ENCODE peak calls at places on chromosomes 4 and X, in six cellular contexts. Z is MM.1S, B is kidney, T is ovary, V is upper lobe of right lung, W is thoracic aorta. Y is an unnamed sample. For H3K36me3, the result is how much of the 10 kb centered on the place peaks cover.

GRCh38 chr4:6466756-6467381 is 5.5 kb downstream of the PPP2R2C start:
- DNase-seq in Z (no peak), B (no peak), T (no peak), V (no peak), W (no peak), Y (no peak)

GRCh38 chr4:73698217-73698616 is 42.2 kb upstream of the CXCL8 start:
- DNase-seq in Z (no peak), B (no peak), T (no peak), V (no peak), W (no peak), Y (no peak)

GRCh38 chr4:39820186-39820585 is 122.2 kb downstream of the UBE2K start:
- DNase-seq in Z (no peak), B (no peak), T (no peak), V (no peak), W (no peak), Y (no peak)

GRCh38 chrX:103537871-103538387 is 18.6 kb upstream of the RAB40A start:
- DNase-seq in Z (no peak), B (no peak), T (no peak), V (no peak), W (no peak), Y (no peak)

GRCh38 chr4:140158234-140159030 is 4.4 kb upstream of the MAML3 start:
- DNase-seq in Z (no peak), B (no peak), T (no peak), V (no peak), W (no peak), Y (no peak)

GRCh38 chr4:2930821-2931764 is 32.1 kb downstream of the NOP14 start:
- DNase-seq in Z (no peak), B (peak), T (peak), V (peak), W (peak), Y (no peak)

GRCh38 chr4:102454981-102455690 is 46.0 kb upstream of the NFKB1 start:
- DNase-seq in Z (no peak), B (peak), T (no peak), V (no peak), W (no peak), Y (no peak)

GRCh38 chr4:22417408-22417807 is 98.5 kb downstream of the ADGRA3 start:
- DNase-seq in Z (no peak), B (no peak), T (no peak), V (no peak), W (no peak), Y (no peak)

GRCh38 chr4:188282620-188283232 is 143.5 kb downstream of the TRIML1 start:
- DNase-seq in Z (no peak), B (peak), T (no peak), V (peak), W (no peak), Y (no peak)

GRCh38 chr4:2818351-2818939 is 25.2 kb upstream of the ADD1 start:
- DNase-seq in Z (no peak), B (peak), T (peak), V (no peak), W (no peak), Y (no peak)

GRCh38 chr4:71229477-71230257 is 109.2 kb upstream of the SLC4A4 start:
- DNase-seq in Z (peak), B (peak), T (no peak), V (no peak), W (no peak), Y (peak)

GRCh38 chrX:44241551-44241950 is 101.9 kb downstream of the EFHC2 start:
- DNase-seq in Z (no peak), B (no peak), T (no peak), V (no peak), W (no peak), Y (no peak)

GRCh38 chr4:26959654-26960047 is 99.0 kb downstream of the STIM2 start:
- DNase-seq in Z (no peak), B (no peak), T (no peak), V (no peak), W (no peak), Y (no peak)

GRCh38 chr4:53489279-53489889 is 101.9 kb downstream of the LNX1 start:
- DNase-seq in Z (no peak), B (no peak), T (no peak), V (no peak), W (no peak), Y (no peak)

GRCh38 chrX:1391707-1392375 is at the start of gene SLC25A6:
- DNase-seq in Z (peak), B (peak), T (peak), V (peak), W (peak), Y (peak)

GRCh38 chrX:145848451-145848850 is 30.8 kb downstream of the SLITRK2 start:
- DNase-seq in Z (no peak), B (no peak), T (no peak), V (no peak), W (no peak), Y (no peak)

GRCh38 chr4:150713251-150713650 is 131.3 kb downstream of the MAB21L2 start:
- DNase-seq in Z (no peak), B (no peak), T (no peak), V (no peak), W (no peak), Y (no peak)

GRCh38 chrX:129606918-129607317 is 47.8 kb downstream of the APLN start:
- DNase-seq in Z (peak), B (no peak), T (peak), V (no peak), W (no peak), Y (peak)

GRCh38 chrX:118356154-118356701 is 10.3 kb downstream of the WDR44 start:
- DNase-seq in Z (no peak), B (no peak), T (no peak), V (no peak), W (no peak), Y (no peak)

GRCh38 chr4:11004818-11005217 is 320.2 kb upstream of the CLNK start:
- DNase-seq in Z (no peak), B (no peak), T (no peak), V (no peak), W (no peak), Y (no peak)

GRCh38 chr4:151169223-151169622 is 69.8 kb downstream of the RPS3A start:
- DNase-seq in Z (no peak), B (peak), T (peak), V (no peak), W (no peak), Y (no peak)

GRCh38 chr4:185464887-185465286 is 6.6 kb downstream of the CCDC110 start:
- DNase-seq in Z (no peak), B (no peak), T (no peak), V (no peak), W (no peak), Y (no peak)

GRCh38 chrX:126723881-126724280 is 95.6 kb upstream of the PRR32 start:
- DNase-seq in Z (no peak), B (no peak), T (no peak), V (no peak), W (no peak), Y (no peak)

GRCh38 chrX:126719208-126719607 is 100.3 kb upstream of the PRR32 start:
- DNase-seq in Z (no peak), B (no peak), T (no peak), V (no peak), W (no peak), Y (no peak)
- H3K36me3 ChIP-seq in Z (under half), B (under half), T (under half), V (under half), W (under half), Y (under half)

GRCh38 chr4:148412460-148412859 is 29.8 kb downstream of the NR3C2 start:
- DNase-seq in Z (no peak), B (no peak), T (no peak), V (no peak), W (no peak), Y (no peak)

DNA sequence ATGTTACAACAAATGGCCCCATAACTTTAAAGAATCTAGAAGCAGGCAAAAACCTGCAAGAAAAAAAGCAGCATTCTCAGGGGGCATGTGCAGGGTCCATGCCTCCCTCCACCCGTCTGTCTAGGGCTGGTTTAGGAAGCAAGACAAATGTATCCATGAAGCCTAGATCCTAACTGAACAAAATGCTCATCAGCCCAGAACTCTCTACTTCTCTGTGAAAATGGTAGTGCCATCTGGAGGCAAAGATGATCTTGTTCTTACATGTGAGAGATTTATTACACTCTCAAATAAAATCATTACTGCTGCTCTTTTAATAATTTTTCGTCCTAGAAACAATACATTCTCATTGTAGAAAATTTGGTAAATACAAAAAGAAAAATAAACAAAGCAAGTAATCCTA is 26.7 kb downstream of the NR3C2 start:
- DNase-seq in Z (no peak), B (no peak), T (no peak), V (no peak), W (no peak), Y (no peak)
- TF ChIP-seq CTCF in Z (no peak), B (no peak), T (no peak), V (no peak), W (no peak), Y (no peak)

GRCh38 chr4:54703182-54703581 is 45.4 kb downstream of the KIT start:
- DNase-seq in Z (no peak), B (no peak), T (no peak), V (no peak), W (no peak), Y (no peak)
- H3K36me3 ChIP-seq in Z (under half), B (under half), T (under half), V (under half), W (under half), Y (under half)

GRCh38 chr4:183356173-183356825 is 34.1 kb upstream of the CLDN24 start:
- DNase-seq in Z (no peak), B (no peak), T (no peak), V (no peak), W (no peak), Y (no peak)

GRCh38 chr4:183356931-183357675 is 34.9 kb upstream of the CLDN24 start:
- DNase-seq in Z (no peak), B (no peak), T (no peak), V (peak), W (no peak), Y (no peak)

GRCh38 chr4:183354213-183354612 is 32.0 kb upstream of the CLDN24 start:
- DNase-seq in Z (no peak), B (no peak), T (no peak), V (no peak), W (no peak), Y (no peak)

GRCh38 chr4:183353557-183353956 is 31.3 kb upstream of the CLDN24 start:
- DNase-seq in Z (no peak), B (no peak), T (no peak), V (no peak), W (no peak), Y (no peak)

DNA sequence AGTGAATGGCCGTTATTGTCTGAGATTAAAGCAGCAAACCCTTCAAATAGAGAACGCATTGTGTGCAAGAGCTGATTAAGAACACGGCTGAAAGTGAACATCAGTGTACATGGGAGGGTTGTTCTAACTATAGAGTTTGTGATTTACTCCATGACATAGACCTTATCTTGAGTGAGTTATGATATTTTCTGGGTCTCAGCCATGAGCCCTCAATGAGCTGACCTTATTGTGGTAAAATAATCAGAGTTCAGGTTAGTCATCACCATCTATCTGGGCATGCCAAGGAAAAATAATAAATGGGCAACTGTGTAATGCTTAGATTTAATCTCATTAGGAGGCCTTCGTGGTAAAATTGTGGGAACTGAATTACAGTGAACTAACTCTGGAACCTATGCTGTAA is 33.2 kb upstream of the CLDN24 start:
- DNase-seq in Z (no peak), B (no peak), T (no peak), V (no peak), W (no peak), Y (no peak)
- TF ChIP-seq CTCF in Z (no peak), B (no peak), T (no peak), V (no peak), W (no peak), Y (no peak)

Y was measured in DND-41.